ENCODE peak calls at places on chromosomes 13 and 19, in eight cellular contexts. One of them, this sample, is unnamed.
A peak's percentile ranks its signal among the peaks of the same experiment; 100 is the strongest.

GRCh38 chr13:75934889-75935288 is 298.8 kb downstream of the LMO7 start:
- DNase-seq in thoracic aorta: no peak
- DNase-seq in Peyer's patch: no peak
- DNase-seq in astrocyte of the cerebellum: peak; percentile 33
- DNase-seq in upper lobe of right lung: no peak
- DNase-seq in HFFc6: peak; percentile 28
- DNase-seq in esophagus squamous epithelium: no peak
- DNase-seq in H9: no peak
- DNase-seq in this sample: no peak

GRCh38 chr13:91126806-91127205 is 220.7 kb upstream of the MIR17HG start:
- DNase-seq in thoracic aorta: no peak
- DNase-seq in Peyer's patch: no peak
- DNase-seq in astrocyte of the cerebellum: no peak
- DNase-seq in upper lobe of right lung: no peak
- DNase-seq in HFFc6: no peak
- DNase-seq in esophagus squamous epithelium: no peak
- DNase-seq in H9: no peak
- DNase-seq in this sample: no peak

GRCh38 chr13:80458546-80458945 is 117.6 kb upstream of the SPRY2 start:
- DNase-seq in thoracic aorta: no peak
- DNase-seq in Peyer's patch: no peak
- DNase-seq in astrocyte of the cerebellum: no peak
- DNase-seq in upper lobe of right lung: no peak
- DNase-seq in HFFc6: no peak
- DNase-seq in esophagus squamous epithelium: no peak
- DNase-seq in H9: no peak
- DNase-seq in this sample: no peak

GRCh38 chr19:38647966-38648788 is 728 bp downstream of the ACTN4 start:
- DNase-seq in thoracic aorta: no peak
- DNase-seq in Peyer's patch: no peak
- DNase-seq in astrocyte of the cerebellum: no peak
- DNase-seq in upper lobe of right lung: no peak
- DNase-seq in HFFc6: no peak
- DNase-seq in esophagus squamous epithelium: no peak
- DNase-seq in H9: no peak
- DNase-seq in this sample: peak; percentile 22

GRCh38 chr19:45091031-45091918 is 1.7 kb upstream of the PPP1R37 start:
- DNase-seq in thoracic aorta: peak; percentile 94
- DNase-seq in Peyer's patch: peak; percentile 99
- DNase-seq in astrocyte of the cerebellum: peak; percentile 98
- DNase-seq in upper lobe of right lung: peak; percentile 98
- DNase-seq in HFFc6: peak; percentile 99
- DNase-seq in esophagus squamous epithelium: peak; percentile 76
- DNase-seq in H9: peak; percentile 99
- DNase-seq in this sample: no peak

GRCh38 chr19:47719047-47719885 is 6.0 kb downstream of the EHD2 start:
- DNase-seq in thoracic aorta: peak; percentile 36
- DNase-seq in Peyer's patch: peak; percentile 83
- DNase-seq in astrocyte of the cerebellum: peak; percentile 84
- DNase-seq in upper lobe of right lung: peak; percentile 80
- DNase-seq in HFFc6: peak; percentile 100
- DNase-seq in esophagus squamous epithelium: no peak
- DNase-seq in H9: no peak
- DNase-seq in this sample: no peak

GRCh38 chr19:35913589-35913988 is 5.5 kb upstream of the TYROBP start:
- DNase-seq in thoracic aorta: no peak
- DNase-seq in Peyer's patch: no peak
- DNase-seq in astrocyte of the cerebellum: no peak
- DNase-seq in upper lobe of right lung: no peak
- DNase-seq in HFFc6: no peak
- DNase-seq in esophagus squamous epithelium: no peak
- DNase-seq in H9: no peak
- DNase-seq in this sample: no peak

GRCh38 chr19:35986664-35987570 is 8.1 kb upstream of the SDHAF1 start:
- DNase-seq in thoracic aorta: no peak
- DNase-seq in Peyer's patch: peak; percentile 72
- DNase-seq in astrocyte of the cerebellum: no peak
- DNase-seq in upper lobe of right lung: no peak
- DNase-seq in HFFc6: no peak
- DNase-seq in esophagus squamous epithelium: no peak
- DNase-seq in H9: peak; percentile 76
- DNase-seq in this sample: no peak

GRCh38 chr13:94579063-94579462 is 16.9 kb downstream of the TGDS start:
- DNase-seq in thoracic aorta: no peak
- DNase-seq in Peyer's patch: no peak
- DNase-seq in astrocyte of the cerebellum: no peak
- DNase-seq in upper lobe of right lung: no peak
- DNase-seq in HFFc6: no peak
- DNase-seq in esophagus squamous epithelium: no peak
- DNase-seq in H9: no peak
- DNase-seq in this sample: no peak

GRCh38 chr19:45790942-45791341 is 1.7 kb downstream of the DMWD start:
- DNase-seq in thoracic aorta: no peak
- DNase-seq in Peyer's patch: peak; percentile 61
- DNase-seq in astrocyte of the cerebellum: no peak
- DNase-seq in upper lobe of right lung: no peak
- DNase-seq in HFFc6: no peak
- DNase-seq in esophagus squamous epithelium: no peak
- DNase-seq in H9: no peak
- DNase-seq in this sample: peak; percentile 63

GRCh38 chr19:19256072-19256969 is 16.8 kb downstream of the TM6SF2 start:
- DNase-seq in thoracic aorta: no peak
- DNase-seq in Peyer's patch: no peak
- DNase-seq in astrocyte of the cerebellum: no peak
- DNase-seq in upper lobe of right lung: no peak
- DNase-seq in HFFc6: no peak
- DNase-seq in esophagus squamous epithelium: no peak
- DNase-seq in H9: no peak
- DNase-seq in this sample: no peak

GRCh38 chr19:16336571-16336970 is 11.9 kb downstream of the KLF2 start:
- DNase-seq in thoracic aorta: no peak
- DNase-seq in Peyer's patch: no peak
- DNase-seq in astrocyte of the cerebellum: peak; percentile 65
- DNase-seq in upper lobe of right lung: no peak
- DNase-seq in HFFc6: no peak
- DNase-seq in esophagus squamous epithelium: no peak
- DNase-seq in H9: no peak
- DNase-seq in this sample: no peak

GRCh38 chr13:59823495-59823894 is 340.2 kb downstream of the DIAPH3 start:
- DNase-seq in thoracic aorta: no peak
- DNase-seq in Peyer's patch: no peak
- DNase-seq in astrocyte of the cerebellum: peak; percentile 1
- DNase-seq in upper lobe of right lung: no peak
- DNase-seq in HFFc6: peak; percentile 64
- DNase-seq in esophagus squamous epithelium: no peak
- DNase-seq in H9: no peak
- DNase-seq in this sample: no peak

GRCh38 chr13:111322001-111322915 is 1.8 kb downstream of the TEX29 start:
- DNase-seq in thoracic aorta: no peak
- DNase-seq in Peyer's patch: peak; percentile 13
- DNase-seq in astrocyte of the cerebellum: no peak
- DNase-seq in upper lobe of right lung: no peak
- DNase-seq in HFFc6: no peak
- DNase-seq in esophagus squamous epithelium: no peak
- DNase-seq in H9: peak; percentile 24
- DNase-seq in this sample: no peak

GRCh38 chr13:49840266-49840665 is 47.8 kb upstream of the KPNA3 start:
- DNase-seq in thoracic aorta: no peak
- DNase-seq in Peyer's patch: no peak
- DNase-seq in astrocyte of the cerebellum: no peak
- DNase-seq in upper lobe of right lung: no peak
- DNase-seq in HFFc6: no peak
- DNase-seq in esophagus squamous epithelium: no peak
- DNase-seq in H9: no peak
- DNase-seq in this sample: peak; percentile 10

GRCh38 chr13:108835082-108835481 is 205.7 kb downstream of the MYO16 start:
- DNase-seq in thoracic aorta: no peak
- DNase-seq in Peyer's patch: no peak
- DNase-seq in astrocyte of the cerebellum: no peak
- DNase-seq in upper lobe of right lung: no peak
- DNase-seq in HFFc6: no peak
- DNase-seq in esophagus squamous epithelium: no peak
- DNase-seq in H9: no peak
- DNase-seq in this sample: no peak

GRCh38 chr19:12789098-12789903 is 2.0 kb upstream of the JUNB start:
- DNase-seq in thoracic aorta: no peak
- DNase-seq in Peyer's patch: no peak
- DNase-seq in astrocyte of the cerebellum: no peak
- DNase-seq in upper lobe of right lung: no peak
- DNase-seq in HFFc6: no peak
- DNase-seq in esophagus squamous epithelium: no peak
- DNase-seq in H9: no peak
- DNase-seq in this sample: no peak
- TF ChIP-seq CTCF in thoracic aorta: no peak
- TF ChIP-seq CTCF in Peyer's patch: no peak
- TF ChIP-seq CTCF in astrocyte of the cerebellum: no peak
- TF ChIP-seq CTCF in upper lobe of right lung: no peak
- TF ChIP-seq CTCF in HFFc6: no peak
- TF ChIP-seq CTCF in esophagus squamous epithelium: no peak
- TF ChIP-seq CTCF in H9: no peak
- TF ChIP-seq CTCF in this sample: no peak

GRCh38 chr19:39951686-39952085 is 17.3 kb upstream of the FCGBP start:
- DNase-seq in thoracic aorta: no peak
- DNase-seq in Peyer's patch: no peak
- DNase-seq in astrocyte of the cerebellum: no peak
- DNase-seq in upper lobe of right lung: no peak
- DNase-seq in HFFc6: peak; percentile 28
- DNase-seq in esophagus squamous epithelium: no peak
- DNase-seq in H9: no peak
- DNase-seq in this sample: peak; percentile 2

GRCh38 chr19:39951065-39951650 is 16.7 kb upstream of the FCGBP start:
- DNase-seq in thoracic aorta: no peak
- DNase-seq in Peyer's patch: no peak
- DNase-seq in astrocyte of the cerebellum: no peak
- DNase-seq in upper lobe of right lung: no peak
- DNase-seq in HFFc6: no peak
- DNase-seq in esophagus squamous epithelium: no peak
- DNase-seq in H9: no peak
- DNase-seq in this sample: peak; percentile 1

GRCh38 chr19:39949026-39949747 is 14.8 kb upstream of the FCGBP start:
- DNase-seq in thoracic aorta: no peak
- DNase-seq in Peyer's patch: no peak
- DNase-seq in astrocyte of the cerebellum: no peak
- DNase-seq in upper lobe of right lung: no peak
- DNase-seq in HFFc6: no peak
- DNase-seq in esophagus squamous epithelium: no peak
- DNase-seq in H9: no peak
- DNase-seq in this sample: no peak

GRCh38 chr19:39953915-39954314 is 17.1 kb upstream of the PSMC4 start:
- DNase-seq in thoracic aorta: no peak
- DNase-seq in Peyer's patch: no peak
- DNase-seq in astrocyte of the cerebellum: no peak
- DNase-seq in upper lobe of right lung: no peak
- DNase-seq in HFFc6: no peak
- DNase-seq in esophagus squamous epithelium: no peak
- DNase-seq in H9: no peak
- DNase-seq in this sample: peak; percentile 20
- TF ChIP-seq CTCF in thoracic aorta: no peak
- TF ChIP-seq CTCF in Peyer's patch: no peak
- TF ChIP-seq CTCF in astrocyte of the cerebellum: no peak
- TF ChIP-seq CTCF in upper lobe of right lung: no peak
- TF ChIP-seq CTCF in HFFc6: no peak
- TF ChIP-seq CTCF in esophagus squamous epithelium: no peak
- TF ChIP-seq CTCF in H9: no peak
- TF ChIP-seq CTCF in this sample: no peak

DNA sequence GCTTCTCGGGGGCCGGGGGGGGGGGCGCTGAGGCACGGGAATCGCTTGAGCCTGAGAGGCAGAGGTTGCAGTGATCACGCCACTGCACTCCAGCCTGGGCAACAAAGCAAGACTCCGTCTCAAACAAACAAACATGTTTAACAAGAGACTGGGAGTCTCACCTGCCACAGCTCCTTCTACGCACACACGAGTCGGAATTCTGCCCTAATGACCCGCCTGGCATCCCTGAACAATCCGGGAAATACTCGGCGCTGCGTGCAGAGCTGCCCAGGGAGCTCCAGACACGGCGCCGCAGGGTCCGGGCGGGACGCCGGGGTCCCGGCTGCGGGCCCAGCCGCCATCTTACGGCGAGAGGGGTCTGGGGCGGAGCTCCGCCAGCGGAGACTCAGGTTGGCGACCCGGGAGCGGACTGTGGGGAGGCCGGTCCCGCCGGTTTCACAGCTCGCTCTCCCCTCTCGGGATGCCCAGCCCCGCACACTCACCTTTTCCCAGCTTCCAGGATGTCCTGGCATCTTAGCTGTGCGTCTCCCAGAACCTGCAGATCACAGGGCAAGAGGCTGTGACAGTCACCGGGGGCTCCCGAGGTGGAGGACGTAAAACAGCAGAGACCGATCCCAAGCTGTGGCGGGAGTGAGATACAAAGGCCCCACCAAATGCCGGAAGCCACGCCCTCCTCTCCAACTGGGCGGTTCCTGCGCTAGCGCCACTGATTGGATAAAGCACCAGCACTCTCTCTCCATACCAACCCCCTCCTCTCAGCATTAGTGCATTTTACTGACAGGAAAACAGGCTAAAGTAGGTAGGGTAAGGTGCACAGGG is 23.6 kb upstream of the ZNF724 start:
- DNase-seq in thoracic aorta: peak; percentile 74
- DNase-seq in Peyer's patch: peak; percentile 98
- DNase-seq in astrocyte of the cerebellum: peak; percentile 72
- DNase-seq in upper lobe of right lung: peak; percentile 95
- DNase-seq in HFFc6: peak; percentile 75
- DNase-seq in esophagus squamous epithelium: peak; percentile 45
- DNase-seq in H9: peak; percentile 96
- DNase-seq in this sample: peak; percentile 97
- TF ChIP-seq CTCF in thoracic aorta: no peak
- TF ChIP-seq CTCF in Peyer's patch: no peak
- TF ChIP-seq CTCF in astrocyte of the cerebellum: no peak
- TF ChIP-seq CTCF in upper lobe of right lung: peak; percentile 3
- TF ChIP-seq CTCF in HFFc6: peak; percentile 17
- TF ChIP-seq CTCF in esophagus squamous epithelium: no peak
- TF ChIP-seq CTCF in H9: no peak
- TF ChIP-seq CTCF in this sample: peak; percentile 0

DNA sequence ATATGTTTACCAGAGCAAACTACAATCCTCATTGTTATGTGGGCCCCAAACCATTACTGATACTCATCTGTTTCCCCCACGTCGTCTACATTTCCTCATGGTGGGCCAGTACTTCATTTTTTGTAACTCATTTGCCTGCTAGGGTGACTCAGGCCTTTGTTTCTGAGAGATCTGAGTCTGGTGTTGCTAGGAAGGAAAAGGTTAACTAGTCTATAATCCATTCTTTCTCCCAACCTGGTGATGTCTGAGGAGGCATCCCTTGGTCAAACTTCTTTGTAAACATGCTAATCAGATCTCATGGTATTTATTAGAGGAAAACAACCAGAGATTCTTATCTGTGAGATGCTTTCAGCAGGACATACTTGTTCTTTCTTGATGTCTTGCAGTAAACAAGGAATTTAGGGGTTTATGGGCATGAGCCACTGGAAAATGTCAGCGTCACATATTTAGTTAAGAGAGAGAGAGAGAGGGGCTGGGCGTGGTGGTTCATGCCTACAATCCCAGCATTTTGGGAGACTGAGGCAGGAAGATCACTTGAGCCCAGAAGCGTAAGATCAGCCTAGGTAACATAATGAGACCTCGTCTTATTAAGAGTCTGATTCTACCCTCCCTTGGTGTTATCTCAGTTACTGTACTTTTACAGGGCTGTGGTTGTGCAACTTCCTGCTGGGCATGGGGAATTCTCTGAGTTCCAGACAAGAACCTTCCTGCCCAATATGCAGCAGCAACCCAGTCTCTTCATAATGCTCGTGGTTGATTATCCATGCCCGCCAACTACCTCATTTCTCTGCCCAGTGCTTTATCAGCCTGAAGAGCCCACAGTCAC is 9.7 kb upstream of the DPRX start:
- DNase-seq in thoracic aorta: no peak
- DNase-seq in Peyer's patch: no peak
- DNase-seq in astrocyte of the cerebellum: no peak
- DNase-seq in upper lobe of right lung: no peak
- DNase-seq in HFFc6: peak; percentile 4
- DNase-seq in esophagus squamous epithelium: no peak
- DNase-seq in H9: no peak
- DNase-seq in this sample: no peak
- TF ChIP-seq CTCF in thoracic aorta: no peak
- TF ChIP-seq CTCF in Peyer's patch: no peak
- TF ChIP-seq CTCF in astrocyte of the cerebellum: no peak
- TF ChIP-seq CTCF in upper lobe of right lung: no peak
- TF ChIP-seq CTCF in HFFc6: no peak
- TF ChIP-seq CTCF in esophagus squamous epithelium: no peak
- TF ChIP-seq CTCF in H9: no peak
- TF ChIP-seq CTCF in this sample: no peak